ENCODE peak calls at places on chromosomes 6 and 20, in four cellular contexts. One of them, this sample, is unnamed.

GRCh38 chr6:35317483-35318199 is 20.0 kb downstream of the DEF6 start:
- DNase-seq in thyroid gland: no peak
- DNase-seq in Peyer's patch: no peak
- DNase-seq in SJCRH30: no peak
- DNase-seq in this sample: peak

GRCh38 chr6:150435832-150436231 is 67.0 kb downstream of the IYD start:
- DNase-seq in thyroid gland: no peak
- DNase-seq in Peyer's patch: no peak
- DNase-seq in SJCRH30: peak
- DNase-seq in this sample: no peak

GRCh38 chr6:122033564-122034181 is 365.8 kb upstream of the HSF2 start:
- DNase-seq in thyroid gland: peak
- DNase-seq in Peyer's patch: no peak
- DNase-seq in SJCRH30: peak
- DNase-seq in this sample: no peak

GRCh38 chr6:45990162-45990561 is 25.5 kb downstream of the CLIC5 start:
- DNase-seq in thyroid gland: no peak
- DNase-seq in Peyer's patch: no peak
- DNase-seq in SJCRH30: no peak
- DNase-seq in this sample: no peak

GRCh38 chr6:35048631-35049083 is 92.5 kb downstream of the TCP11 start:
- DNase-seq in thyroid gland: no peak
- DNase-seq in Peyer's patch: peak
- DNase-seq in SJCRH30: peak
- DNase-seq in this sample: peak

GRCh38 chr6:3617192-3617631 is 134.3 kb downstream of the PXDC1 start:
- DNase-seq in thyroid gland: no peak
- DNase-seq in Peyer's patch: no peak
- DNase-seq in SJCRH30: peak
- DNase-seq in this sample: no peak

GRCh38 chr6:30264731-30265130 is 51.5 kb upstream of the TRIM26 start:
- DNase-seq in thyroid gland: no peak
- DNase-seq in Peyer's patch: no peak
- DNase-seq in SJCRH30: no peak
- DNase-seq in this sample: no peak

GRCh38 chr6:107641500-107641931 is 151.6 kb downstream of the SOBP start:
- DNase-seq in thyroid gland: peak
- DNase-seq in Peyer's patch: no peak
- DNase-seq in SJCRH30: no peak
- DNase-seq in this sample: no peak

GRCh38 chr6:9482030-9482731 is 932.7 kb downstream of the TFAP2A start:
- DNase-seq in thyroid gland: no peak
- DNase-seq in Peyer's patch: no peak
- DNase-seq in SJCRH30: peak
- DNase-seq in this sample: no peak

GRCh38 chr20:23227274-23227673 is 123.3 kb upstream of the NXT1 start:
- DNase-seq in thyroid gland: no peak
- DNase-seq in Peyer's patch: no peak
- DNase-seq in SJCRH30: no peak
- DNase-seq in this sample: no peak

GRCh38 chr6:30782425-30783014 is 38.2 kb upstream of the IER3 start:
- DNase-seq in thyroid gland: no peak
- DNase-seq in Peyer's patch: no peak
- DNase-seq in SJCRH30: no peak
- DNase-seq in this sample: no peak

GRCh38 chr6:116074732-116075387 is 14.2 kb upstream of the FRK start:
- DNase-seq in thyroid gland: no peak
- DNase-seq in Peyer's patch: no peak
- DNase-seq in SJCRH30: no peak
- DNase-seq in this sample: no peak

GRCh38 chr6:47165918-47166317 is 123.8 kb upstream of the ADGRF1 start:
- DNase-seq in thyroid gland: no peak
- DNase-seq in Peyer's patch: no peak
- DNase-seq in SJCRH30: no peak
- DNase-seq in this sample: no peak

GRCh38 chr20:13638162-13638495 is 603 bp downstream of the TASP1 start:
- DNase-seq in thyroid gland: no peak
- DNase-seq in Peyer's patch: no peak
- DNase-seq in SJCRH30: peak
- DNase-seq in this sample: no peak

GRCh38 chr20:1619861-1620444 is at the start of gene SIRPB1:
- DNase-seq in thyroid gland: no peak
- DNase-seq in Peyer's patch: peak
- DNase-seq in SJCRH30: peak
- DNase-seq in this sample: no peak

GRCh38 chr6:162343902-162344226 is 383.7 kb downstream of the PRKN start:
- DNase-seq in thyroid gland: no peak
- DNase-seq in Peyer's patch: no peak
- DNase-seq in SJCRH30: no peak
- DNase-seq in this sample: no peak

GRCh38 chr6:154937306-154938244 is 57.5 kb upstream of the TIAM2 start:
- DNase-seq in thyroid gland: peak
- DNase-seq in Peyer's patch: peak
- DNase-seq in SJCRH30: no peak
- DNase-seq in this sample: no peak

GRCh38 chr20:50467618-50468373 is 42.4 kb upstream of the PTPN1 start:
- DNase-seq in thyroid gland: peak
- DNase-seq in Peyer's patch: peak
- DNase-seq in SJCRH30: peak
- DNase-seq in this sample: peak

GRCh38 chr20:61830956-61831355 is 234.7 kb downstream of the TAF4 start:
- DNase-seq in thyroid gland: no peak
- DNase-seq in Peyer's patch: no peak
- DNase-seq in SJCRH30: no peak
- DNase-seq in this sample: no peak
- H3K4me3 ChIP-seq in thyroid gland: no peak
- H3K4me3 ChIP-seq in Peyer's patch: no peak
- H3K4me3 ChIP-seq in SJCRH30: no peak
- H3K4me3 ChIP-seq in this sample: no peak

GRCh38 chr6:53437557-53438202 is 88.9 kb upstream of the ELOVL5 start:
- DNase-seq in thyroid gland: peak
- DNase-seq in Peyer's patch: peak
- DNase-seq in SJCRH30: peak
- DNase-seq in this sample: peak
- H3K4me3 ChIP-seq in thyroid gland: no peak
- H3K4me3 ChIP-seq in Peyer's patch: no peak
- H3K4me3 ChIP-seq in SJCRH30: no peak
- H3K4me3 ChIP-seq in this sample: no peak

GRCh38 chr6:148524976-148525375 is 182.3 kb downstream of the SASH1 start:
- DNase-seq in thyroid gland: no peak
- DNase-seq in Peyer's patch: no peak
- DNase-seq in SJCRH30: no peak
- DNase-seq in this sample: no peak

GRCh38 chr6:148523551-148523950 is 180.9 kb downstream of the SASH1 start:
- DNase-seq in thyroid gland: no peak
- DNase-seq in Peyer's patch: no peak
- DNase-seq in SJCRH30: peak
- DNase-seq in this sample: no peak

GRCh38 chr6:148526145-148526544 is 183.5 kb downstream of the SASH1 start:
- DNase-seq in thyroid gland: no peak
- DNase-seq in Peyer's patch: no peak
- DNase-seq in SJCRH30: no peak
- DNase-seq in this sample: no peak

GRCh38 chr6:148524509-148524908 is 181.9 kb downstream of the SASH1 start:
- DNase-seq in thyroid gland: no peak
- DNase-seq in Peyer's patch: no peak
- DNase-seq in SJCRH30: no peak
- DNase-seq in this sample: no peak

GRCh38 chr6:148525453-148525852 is 182.8 kb downstream of the SASH1 start:
- DNase-seq in thyroid gland: no peak
- DNase-seq in Peyer's patch: no peak
- DNase-seq in SJCRH30: no peak
- DNase-seq in this sample: no peak
- H3K4me3 ChIP-seq in thyroid gland: no peak
- H3K4me3 ChIP-seq in Peyer's patch: no peak
- H3K4me3 ChIP-seq in SJCRH30: no peak
- H3K4me3 ChIP-seq in this sample: no peak

DNA sequence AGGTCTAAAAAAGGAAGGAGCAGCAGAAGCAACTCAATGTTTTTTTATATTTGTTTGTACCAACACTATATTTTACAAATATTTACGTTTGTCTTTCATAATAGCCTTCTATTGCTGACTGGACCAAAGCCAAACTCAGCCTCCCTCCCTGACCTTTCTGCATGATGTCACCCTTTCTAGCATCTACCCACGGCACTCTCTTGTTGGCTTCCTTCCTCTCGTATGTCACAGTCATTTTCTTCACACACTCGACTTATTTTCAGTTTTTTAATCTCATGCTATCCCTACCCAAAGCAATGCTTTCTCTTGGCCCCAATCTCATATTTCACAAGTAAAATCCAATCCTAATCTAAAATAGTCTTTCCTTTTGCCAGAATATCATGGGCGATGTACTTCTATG is 16.3 kb upstream of the FAM8A1 start:
- DNase-seq in thyroid gland: no peak
- DNase-seq in Peyer's patch: no peak
- DNase-seq in SJCRH30: peak
- DNase-seq in this sample: no peak
- H3K4me3 ChIP-seq in thyroid gland: no peak
- H3K4me3 ChIP-seq in Peyer's patch: no peak
- H3K4me3 ChIP-seq in SJCRH30: peak
- H3K4me3 ChIP-seq in this sample: no peak

GRCh38 chr6:79694156-79694555 is 63.0 kb downstream of the SH3BGRL2 start:
- DNase-seq in thyroid gland: no peak
- DNase-seq in Peyer's patch: no peak
- DNase-seq in SJCRH30: no peak
- DNase-seq in this sample: no peak

GRCh38 chr6:79694623-79695311 is 63.6 kb downstream of the SH3BGRL2 start:
- DNase-seq in thyroid gland: no peak
- DNase-seq in Peyer's patch: no peak
- DNase-seq in SJCRH30: no peak
- DNase-seq in this sample: no peak

GRCh38 chr6:79702701-79703100 is 71.6 kb downstream of the SH3BGRL2 start:
- DNase-seq in thyroid gland: no peak
- DNase-seq in Peyer's patch: no peak
- DNase-seq in SJCRH30: no peak
- DNase-seq in this sample: no peak

GRCh38 chr6:79699606-79700005 is 68.5 kb downstream of the SH3BGRL2 start:
- DNase-seq in thyroid gland: no peak
- DNase-seq in Peyer's patch: no peak
- DNase-seq in SJCRH30: no peak
- DNase-seq in this sample: no peak

GRCh38 chr6:79697430-79697829 is 66.3 kb downstream of the SH3BGRL2 start:
- DNase-seq in thyroid gland: no peak
- DNase-seq in Peyer's patch: no peak
- DNase-seq in SJCRH30: no peak
- DNase-seq in this sample: no peak
- H3K4me3 ChIP-seq in thyroid gland: no peak
- H3K4me3 ChIP-seq in Peyer's patch: no peak
- H3K4me3 ChIP-seq in SJCRH30: no peak
- H3K4me3 ChIP-seq in this sample: no peak